ENCODE peak calls at places on chromosomes 3 and 15, in ten cellular contexts. J is colonic mucosa; I is CD4-positive, CD25-positive, alpha-beta regulatory T cell; Y is Panc1; C is Peyer's patch; G is transverse colon; K is esophagus squamous epithelium; T is spleen; O is upper lobe of left lung; Q is right atrium auricular region. P is an unnamed sample.
A peak's percentile ranks its signal among the peaks of the same experiment; 100 is the strongest.

GRCh38 chr3:115381573-115381912 is 234.5 kb upstream of the ZBTB20 start:
- DNase-seq in J (no peak), I (no peak), Y (no peak), C (no peak), G (no peak), K (no peak), T (no peak), O (no peak), Q (peak; percentile 60), P (no peak)

GRCh38 chr15:52112203-52112750 is 298 bp downstream of the BCL2L10 start:
- DNase-seq in J (peak; percentile 50), I (peak; percentile 46), Y (no peak), C (peak; percentile 66), G (peak; percentile 37), K (no peak), T (peak; percentile 81), O (peak; percentile 87), Q (peak; percentile 54), P (peak; percentile 53)

GRCh38 chr3:71581451-71581980 is 2.0 kb downstream of the FOXP1 start:
- DNase-seq in J (peak; percentile 47), I (peak; percentile 35), Y (no peak), C (peak; percentile 62), G (peak; percentile 40), K (no peak), T (peak; percentile 93), O (peak; percentile 92), Q (no peak), P (peak; percentile 53)

GRCh38 chr15:45715528-45715927 is 80.7 kb downstream of the SQOR start:
- DNase-seq in J (no peak), I (no peak), Y (no peak), C (no peak), G (no peak), K (no peak), T (no peak), O (no peak), Q (no peak), P (no peak)

GRCh38 chr3:115766587-115767492 is 143.5 kb downstream of the GAP43 start:
- DNase-seq in J (no peak), I (no peak), Y (no peak), C (no peak), G (no peak), K (no peak), T (no peak), O (no peak), Q (no peak), P (no peak)

GRCh38 chr3:134883697-134884385 is 88.8 kb downstream of the EPHB1 start:
- DNase-seq in J (no peak), I (no peak), Y (no peak), C (no peak), G (no peak), K (no peak), T (peak; percentile 34), O (no peak), Q (no peak), P (no peak)

GRCh38 chr3:169818330-169818729 is 5.6 kb upstream of the LRRC34 start:
- DNase-seq in J (no peak), I (no peak), Y (no peak), C (no peak), G (no peak), K (no peak), T (no peak), O (no peak), Q (no peak), P (no peak)

GRCh38 chr3:161291191-161291901 is 70.2 kb downstream of the NMD3 start:
- DNase-seq in J (no peak), I (no peak), Y (no peak), C (no peak), G (no peak), K (no peak), T (no peak), O (no peak), Q (no peak), P (no peak)

GRCh38 chr3:56157693-56158092 is 310.6 kb downstream of the ERC2 start:
- DNase-seq in J (no peak), I (no peak), Y (no peak), C (no peak), G (no peak), K (no peak), T (no peak), O (no peak), Q (no peak), P (no peak)

GRCh38 chr15:39426552-39427532 is 154.0 kb upstream of the THBS1 start:
- DNase-seq in J (no peak), I (peak; percentile 36), Y (no peak), C (peak; percentile 65), G (peak; percentile 38), K (no peak), T (peak; percentile 89), O (no peak), Q (peak; percentile 84), P (peak; percentile 30)

GRCh38 chr3:193897288-193897687 is 238.7 kb upstream of the HES1 start:
- DNase-seq in J (no peak), I (no peak), Y (no peak), C (no peak), G (no peak), K (no peak), T (no peak), O (no peak), Q (peak; percentile 83), P (no peak)

GRCh38 chr3:183342824-183343223 is 85.6 kb downstream of the MCF2L2 start:
- DNase-seq in J (no peak), I (no peak), Y (no peak), C (no peak), G (no peak), K (no peak), T (no peak), O (no peak), Q (no peak), P (no peak)

GRCh38 chr3:52128118-52128683 is 26.0 kb downstream of the POC1A start:
- DNase-seq in J (no peak), I (no peak), Y (peak; percentile 25), C (no peak), G (no peak), K (no peak), T (no peak), O (no peak), Q (no peak), P (no peak)

GRCh38 chr15:53130943-53131342 is 340.8 kb upstream of the ONECUT1 start:
- DNase-seq in J (no peak), I (no peak), Y (no peak), C (no peak), G (no peak), K (no peak), T (no peak), O (no peak), Q (no peak), P (no peak)

GRCh38 chr3:37601832-37602231 is 259.8 kb upstream of the CTDSPL start:
- DNase-seq in J (no peak), I (no peak), Y (no peak), C (no peak), G (no peak), K (no peak), T (no peak), O (no peak), Q (no peak), P (no peak)

GRCh38 chr3:139564290-139564861 is 24.8 kb upstream of the RBP1 start:
- DNase-seq in J (no peak), I (no peak), Y (no peak), C (no peak), G (no peak), K (no peak), T (no peak), O (no peak), Q (no peak), P (no peak)

GRCh38 chr15:70423267-70423666 is 325.6 kb upstream of the TLE3 start:
- DNase-seq in J (no peak), I (no peak), Y (no peak), C (no peak), G (no peak), K (no peak), T (no peak), O (no peak), Q (no peak), P (no peak)
- H3K27ac ChIP-seq in J (no peak overlapping the region), I (no peak overlapping the region), Y (peak overlapping the region; percentile 46), C (no peak overlapping the region), G (no peak overlapping the region), K (no peak overlapping the region), T (no peak overlapping the region), O (no peak overlapping the region), Q (no peak overlapping the region), P (no peak overlapping the region)

GRCh38 chr3:129992781-129993180 is 18.3 kb downstream of the TRH start:
- DNase-seq in J (no peak), I (no peak), Y (no peak), C (no peak), G (no peak), K (no peak), T (no peak), O (no peak), Q (no peak), P (no peak)

GRCh38 chr3:129994883-129995559 is 20.5 kb downstream of the TRH start:
- DNase-seq in J (no peak), I (no peak), Y (no peak), C (no peak), G (no peak), K (no peak), T (no peak), O (no peak), Q (no peak), P (no peak)

DNA sequence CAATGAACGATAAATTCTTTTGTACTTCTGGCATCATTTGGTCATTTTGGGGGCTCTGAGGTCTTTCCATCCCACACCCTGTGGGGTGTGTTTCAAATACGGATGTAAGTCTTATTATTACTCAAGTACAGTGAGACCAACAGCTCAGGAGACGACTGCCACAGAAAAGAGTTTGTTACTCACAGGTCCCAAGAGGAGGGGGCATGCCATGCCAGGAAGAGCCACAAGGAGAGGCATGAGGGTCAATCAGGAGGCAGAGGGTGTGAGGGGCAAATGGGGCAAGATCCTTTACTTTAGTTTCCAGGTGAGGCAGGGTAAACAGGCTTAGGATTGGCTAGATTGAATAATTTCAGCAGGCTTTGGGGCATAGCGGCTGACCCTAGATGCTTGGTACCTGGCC is 21.6 kb downstream of the TRH start:
- DNase-seq in J (no peak), I (no peak), Y (no peak), C (no peak), G (no peak), K (no peak), T (no peak), O (no peak), Q (no peak), P (no peak)
- H3K4me1 ChIP-seq in J (no peaks in the 10 kb centered on the region), I (no peaks in the 10 kb centered on the region), Y (no peaks in the 10 kb centered on the region), C (no peaks in the 10 kb centered on the region), G (no peaks in the 10 kb centered on the region), K (no peaks in the 10 kb centered on the region), T (no peaks in the 10 kb centered on the region), O (no peaks in the 10 kb centered on the region), Q (no peaks in the 10 kb centered on the region), P (no peaks in the 10 kb centered on the region)

GRCh38 chr3:178975320-178975719 is 96.3 kb downstream of the ZMAT3 start:
- DNase-seq in J (no peak), I (no peak), Y (no peak), C (no peak), G (no peak), K (no peak), T (no peak), O (no peak), Q (no peak), P (no peak)
- H3K27ac ChIP-seq in J (no peak overlapping the region), I (no peak overlapping the region), Y (no peak overlapping the region), C (no peak overlapping the region), G (no peak overlapping the region), K (no peak overlapping the region), T (no peak overlapping the region), O (no peak overlapping the region), Q (no peak overlapping the region), P (no peak overlapping the region)

DNA sequence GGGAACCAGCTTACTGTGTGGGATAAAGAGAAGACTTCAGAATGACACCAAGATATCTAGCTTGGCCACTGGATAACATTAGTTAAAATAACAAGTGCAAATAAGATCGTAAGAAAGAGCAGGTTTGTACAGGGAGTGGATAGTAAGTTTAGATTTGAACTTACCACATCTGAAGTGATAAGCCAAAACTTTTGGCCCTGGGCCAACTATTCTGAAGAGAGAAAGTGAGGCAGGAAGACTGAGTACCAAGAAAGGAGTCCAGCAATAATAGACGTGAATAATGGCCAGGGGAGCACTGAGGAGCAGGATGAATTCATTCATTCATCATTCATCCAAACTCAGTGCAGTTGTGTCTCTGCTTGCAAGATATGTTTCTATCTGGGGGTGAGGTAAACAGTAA is 122.9 kb downstream of the PDE8A start:
- DNase-seq in J (no peak), I (no peak), Y (no peak), C (no peak), G (no peak), K (no peak), T (no peak), O (no peak), Q (no peak), P (no peak)
- H3K4me1 ChIP-seq in J (no peaks in the 10 kb centered on the region), I (peaks cover 8% of the 10 kb centered on the region), Y (no peaks in the 10 kb centered on the region), C (no peaks in the 10 kb centered on the region), G (no peaks in the 10 kb centered on the region), K (no peaks in the 10 kb centered on the region), T (no peaks in the 10 kb centered on the region), O (no peaks in the 10 kb centered on the region), Q (no peaks in the 10 kb centered on the region), P (no peaks in the 10 kb centered on the region)

P was measured in naive thymus-derived CD4-positive, alpha-beta T cell.